ENCODE peak calls at places on chromosomes 12 and 14, in four cellular contexts. D, M, T and A are unnamed samples.
A peak's percentile ranks its signal among the peaks of the same experiment; 100 is the strongest.

GRCh38 chr12:121008347-121009098 is 7.8 kb downstream of the C12orf43 start:
- DNase-seq in D (no peak), T (no peak), M (no peak), A (no peak)

GRCh38 chr12:129404556-129404955 is 499.3 kb downstream of the TMEM132D start:
- DNase-seq in D (no peak), M (peak; percentile 88), T (no peak), A (no peak)

GRCh38 chr12:102484017-102484731 is 3.8 kb upstream of the IGF1 start:
- DNase-seq in T (peak; percentile 56), M (peak; percentile 56), D (peak; percentile 51), A (peak; percentile 41)

GRCh38 chr14:38618514-38618913 is 362.6 kb upstream of the CLEC14A start:
- DNase-seq in M (peak; percentile 8), D (no peak), T (no peak), A (no peak)

GRCh38 chr14:49249022-49249421 is 337.2 kb downstream of the RPS29 start:
- DNase-seq in D (peak; percentile 53), T (no peak), M (no peak), A (peak; percentile 1)

GRCh38 chr12:56154246-56154771 is 1.9 kb downstream of the MYL6B start:
- DNase-seq in D (no peak), T (no peak), M (peak; percentile 38), A (no peak)

GRCh38 chr14:86796221-86797074 is 1196.5 kb downstream of the GALC start:
- DNase-seq in D (peak; percentile 65), M (no peak), T (no peak), A (peak; percentile 23)

GRCh38 chr12:58757422-58757821 is 162.9 kb downstream of the LRIG3 start:
- DNase-seq in D (peak; percentile 94), M (no peak), T (no peak), A (peak; percentile 98)

GRCh38 chr12:116779597-116779996 is 41.5 kb downstream of the RNFT2 start:
- DNase-seq in M (no peak), D (no peak), T (no peak), A (no peak)

GRCh38 chr14:77892381-77892871 is 92.5 kb downstream of the ADCK1 start:
- DNase-seq in D (peak; percentile 6), M (no peak), T (no peak), A (peak; percentile 51)

GRCh38 chr12:27068863-27069262 is 13.5 kb downstream of the C12orf71 start:
- DNase-seq in T (no peak), D (no peak), M (no peak), A (no peak)

GRCh38 chr12:63982787-63983186 is 138.3 kb downstream of the SRGAP1 start:
- DNase-seq in T (no peak), M (no peak), D (no peak), A (no peak)

GRCh38 chr12:69108024-69108423 is 131.3 kb upstream of the CPSF6 start:
- DNase-seq in M (peak; percentile 39), D (no peak), T (no peak), A (no peak)

GRCh38 chr14:100376751-100377171 is 53.6 kb downstream of the SLC25A47 start:
- DNase-seq in M (peak; percentile 67), D (peak; percentile 83), T (no peak), A (peak; percentile 23)

GRCh38 chr14:67583711-67584644 is 16.1 kb downstream of the PIGH start:
- DNase-seq in T (no peak), D (peak; percentile 63), M (peak; percentile 55), A (peak; percentile 52)

GRCh38 chr12:107236824-107237467 is 143.6 kb upstream of the CRY1 start:
- DNase-seq in M (peak; percentile 20), T (no peak), D (no peak), A (peak; percentile 54)

GRCh38 chr14:31059152-31059924 is 33.2 kb upstream of the STRN3 start:
- DNase-seq in T (no peak), D (peak; percentile 84), M (peak; percentile 95), A (peak; percentile 87)

GRCh38 chr14:101579372-101580080 is 18.2 kb downstream of the DIO3 start:
- DNase-seq in T (no peak), M (no peak), D (no peak), A (no peak)

GRCh38 chr14:59695198-59695597 is 118.6 kb upstream of the CCDC175 start:
- DNase-seq in D (no peak), T (no peak), M (no peak), A (no peak)

GRCh38 chr12:57429473-57430116 is 1.2 kb downstream of the R3HDM2 start:
- DNase-seq in T (no peak), D (no peak), M (no peak), A (peak; percentile 13)

GRCh38 chr12:131735863-131736806 is 25.2 kb downstream of the SFSWAP start:
- DNase-seq in D (no peak), M (no peak), T (no peak), A (no peak)

GRCh38 chr12:109130755-109131521 is 14.6 kb downstream of the ACACB start:
- DNase-seq in M (no peak), D (no peak), T (no peak), A (no peak)

DNA sequence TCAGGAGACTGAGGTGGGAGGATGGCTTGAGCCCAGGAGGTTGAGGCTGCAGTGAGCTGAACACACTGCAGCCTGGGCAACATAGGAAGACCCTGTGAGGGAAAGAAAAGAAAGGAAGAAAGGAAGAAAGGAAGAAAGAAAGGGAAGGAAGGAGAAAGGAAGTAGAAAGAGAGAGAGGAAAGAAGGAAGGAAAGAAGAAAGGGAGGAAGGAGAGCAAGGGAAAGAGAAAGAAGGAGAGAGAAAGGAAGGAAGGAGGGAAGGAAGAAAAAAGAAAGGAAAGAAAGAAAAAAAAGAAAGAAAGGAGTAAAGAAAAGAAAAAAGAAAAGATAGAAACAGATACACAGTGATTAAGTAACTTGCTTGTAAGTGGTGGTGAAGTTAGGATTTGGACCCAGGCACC is 13.6 kb upstream of the C12orf75 start:
- DNase-seq in M (no peak), T (no peak), D (no peak), A (no peak)
- H3K4ac ChIP-seq in M (no peak overlapping the region), T (no peak overlapping the region), D (no peak overlapping the region), A (peak overlapping the region; percentile 99)

DNA sequence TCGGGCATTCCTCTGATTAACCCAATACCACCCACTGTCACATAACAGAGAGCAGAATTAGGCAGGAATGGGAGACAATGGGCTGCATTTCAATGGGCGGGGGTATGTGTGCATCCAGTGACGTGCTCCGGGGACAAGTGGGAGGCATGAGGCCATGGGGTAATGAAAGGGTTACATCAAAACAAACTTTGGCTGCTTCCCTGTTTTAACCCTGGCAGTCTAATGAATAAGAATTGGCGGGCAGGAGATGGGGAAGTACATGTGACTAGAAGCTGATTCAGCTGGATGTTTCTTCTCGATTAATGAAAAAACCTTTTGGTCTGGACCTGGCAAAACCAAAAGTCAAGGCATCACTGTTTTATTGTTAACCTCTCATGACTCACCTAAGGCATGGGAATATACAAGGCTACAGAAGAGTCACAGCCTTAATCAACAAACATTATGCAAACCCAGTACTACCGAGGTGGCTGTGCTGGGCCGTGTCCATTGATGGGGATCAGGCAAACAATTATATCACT is 44.2 kb downstream of the SOCS2 start:
- DNase-seq in M (peak; percentile 75), T (peak; percentile 78), D (peak; percentile 16), A (peak; percentile 81)
- H3K4ac ChIP-seq in M (no peak overlapping the region), T (no peak overlapping the region), D (no peak overlapping the region), A (peak overlapping the region; percentile 42)

GRCh38 chr14:72450473-72451044 is 443.3 kb downstream of the DPF3 start:
- DNase-seq in T (no peak), D (no peak), M (no peak), A (no peak)
- H3K4ac ChIP-seq in T (no peak overlapping the region), D (no peak overlapping the region), M (no peak overlapping the region), A (no peak overlapping the region)

DNA sequence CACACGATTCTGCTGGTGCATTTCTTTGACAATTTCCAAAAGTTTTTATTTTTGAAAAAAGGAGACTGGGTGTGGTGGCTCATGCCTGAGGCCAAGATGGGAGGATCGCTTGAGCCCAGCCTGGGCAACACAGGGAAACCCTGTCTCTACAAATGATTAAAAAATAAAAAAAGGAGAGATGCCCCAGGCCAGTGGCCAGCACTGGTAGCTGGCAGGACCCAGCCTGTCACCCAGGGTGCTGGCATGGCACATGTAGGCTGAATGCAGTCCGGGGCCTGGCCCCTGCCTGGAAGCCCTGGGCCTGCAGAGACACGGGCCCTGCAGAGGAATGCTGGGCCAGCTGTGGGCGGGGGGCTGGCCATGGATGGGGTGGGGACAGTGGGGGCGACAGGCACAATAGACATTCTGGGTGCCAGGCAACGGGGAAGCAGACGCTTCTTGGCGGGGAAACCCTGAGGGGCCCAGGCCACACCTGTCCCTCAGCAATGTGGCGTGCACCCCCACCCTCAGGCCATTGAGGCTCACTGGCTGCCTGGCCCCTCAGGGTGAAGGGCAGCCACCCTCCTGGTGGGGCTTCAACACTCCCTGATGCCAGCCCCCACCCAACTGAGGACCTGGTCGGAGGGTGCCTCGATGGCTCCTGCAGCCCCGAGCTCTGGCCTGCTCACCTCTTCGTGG is 12.0 kb downstream of the TRMT61A start:
- DNase-seq in T (no peak), M (no peak), D (no peak), A (no peak)
- H3K4ac ChIP-seq in T (no peak overlapping the region), M (no peak overlapping the region), D (no peak overlapping the region), A (peak overlapping the region; percentile 77)

GRCh38 chr12:11794311-11794710 is 144.8 kb downstream of the ETV6 start:
- DNase-seq in M (no peak), D (no peak), T (no peak), A (no peak)

GRCh38 chr12:11795192-11795909 is 145.9 kb downstream of the ETV6 start:
- DNase-seq in T (no peak), D (no peak), M (no peak), A (no peak)

GRCh38 chr12:11797317-11797913 is 147.9 kb downstream of the ETV6 start:
- DNase-seq in T (no peak), M (peak; percentile 53), D (peak; percentile 40), A (peak; percentile 97)

GRCh38 chr12:11794751-11795150 is 145.3 kb downstream of the ETV6 start:
- DNase-seq in T (no peak), D (no peak), M (no peak), A (no peak)

DNA sequence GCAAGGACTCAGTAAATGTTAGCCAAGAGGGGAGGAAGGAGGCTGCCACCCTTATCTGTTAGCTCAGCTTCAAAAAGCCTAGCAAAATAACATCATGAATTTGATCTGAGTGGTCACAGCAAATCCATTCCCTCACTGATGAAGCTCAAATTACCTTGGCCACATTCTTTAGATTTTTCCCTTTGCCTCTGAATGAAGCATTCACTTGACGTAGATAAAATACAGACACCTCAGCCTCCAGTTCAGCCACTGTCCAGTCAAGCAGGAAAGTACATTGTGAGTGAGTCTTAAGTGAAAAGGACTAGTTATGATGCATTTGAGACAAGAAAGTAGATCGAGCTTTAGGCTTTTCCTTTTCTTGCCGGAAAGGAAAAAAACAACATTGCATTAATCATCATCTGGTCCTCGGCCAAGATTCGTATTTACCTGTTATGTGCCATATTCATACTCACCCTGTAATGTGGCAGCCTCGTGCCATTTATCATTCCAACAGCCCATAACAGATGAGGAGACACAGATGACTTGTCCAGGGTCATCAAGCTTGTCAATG is 146.5 kb downstream of the ETV6 start:
- DNase-seq in T (no peak), M (peak; percentile 71), D (no peak), A (peak; percentile 91)
- H3K4ac ChIP-seq in T (no peak overlapping the region), M (no peak overlapping the region), D (peak overlapping the region; percentile 47), A (peak overlapping the region; percentile 92)